ENCODE peak calls at places on chromosomes 4 and X, in five cellular contexts. T is GF-D8, Q is sigmoid colon, C is AG08395, L is brain microvascular endothelial cell. A is an unnamed sample.

GRCh38 chr4:3229964-3230363 is 19.0 kb upstream of the MSANTD1 start:
- DNase-seq in T (no peak), L (no peak), C (no peak), Q (no peak), A (no peak)

GRCh38 chr4:89404530-89404929 is 96.9 kb upstream of the GPRIN3 start:
- DNase-seq in Q (no peak), L (no peak), T (no peak), C (no peak), A (no peak)

GRCh38 chrX:115946059-115946458 is 224.5 kb upstream of the AGTR2 start:
- DNase-seq in C (no peak), Q (no peak), L (no peak), T (no peak), A (no peak)

GRCh38 chr4:110088670-110089069 is 109.7 kb downstream of the ELOVL6 start:
- DNase-seq in L (no peak), T (no peak), C (no peak), Q (no peak), A (no peak)

GRCh38 chrX:50036481-50036880 is 114.1 kb downstream of the CLCN5 start:
- DNase-seq in L (no peak), C (no peak), T (no peak), Q (no peak), A (no peak)

GRCh38 chr4:78569291-78569821 is 17.8 kb downstream of the ANXA3 start:
- DNase-seq in Q (no peak), L (peak; percentile 77), C (peak; percentile 74), T (no peak), A (no peak)

GRCh38 chrX:30702736-30703135 is 49.5 kb downstream of the GK start:
- DNase-seq in Q (no peak), C (peak; percentile 57), L (peak; percentile 80), T (no peak), A (no peak)

GRCh38 chr4:39480251-39480650 is 21.4 kb downstream of the LIAS start:
- DNase-seq in C (no peak), Q (no peak), L (no peak), T (no peak), A (no peak)

GRCh38 chr4:94639298-94639697 is 118.5 kb upstream of the BMPR1B start:
- DNase-seq in L (no peak), T (no peak), Q (no peak), C (no peak), A (no peak)

GRCh38 chrX:103530540-103530939 is 11.3 kb upstream of the RAB40A start:
- DNase-seq in C (peak; percentile 21), Q (no peak), T (no peak), L (no peak), A (no peak)